ENCODE peak calls at places on chromosomes 12 and 14, in five cellular contexts. X, I, C, F and Q are unnamed samples.

GRCh38 chr12:55681142-55682077 is 26.3 kb downstream of the ITGA7 start:
- DNase-seq in X (no peak), C (no peak), F (peak), I (peak), Q (no peak)

GRCh38 chr14:22434030-22434429 is 155.0 kb downstream of the DAD1 start:
- DNase-seq in I (no peak), F (no peak), X (no peak), C (no peak), Q (no peak)

GRCh38 chr12:11209098-11209497 is 22.4 kb upstream of the TAS2R42 start:
- DNase-seq in X (no peak), F (no peak), I (no peak), C (no peak), Q (no peak)

GRCh38 chr14:99870617-99871016 is 77.4 kb downstream of the EML1 start:
- DNase-seq in C (no peak), I (no peak), F (no peak), X (no peak), Q (no peak)

GRCh38 chr12:100573499-100574261 is at the start of gene GAS2L3:
- DNase-seq in C (peak), I (peak), X (peak), F (no peak), Q (peak)

GRCh38 chr14:97802430-97802829 is 1005.2 kb downstream of the VRK1 start:
- DNase-seq in I (no peak), X (no peak), F (no peak), C (no peak), Q (no peak)

GRCh38 chr14:99595034-99595433 is 9.0 kb downstream of the CCDC85C start:
- DNase-seq in C (no peak), X (no peak), I (no peak), F (no peak), Q (no peak)

GRCh38 chr12:20140751-20141150 is 227.6 kb upstream of the PDE3A start:
- DNase-seq in X (no peak), C (no peak), I (no peak), F (no peak), Q (no peak)

GRCh38 chr14:74048291-74048690 is 29.1 kb downstream of the BBOF1 start:
- DNase-seq in X (no peak), C (no peak), F (peak), I (no peak), Q (peak)

GRCh38 chr14:100365741-100366140 is 42.6 kb downstream of the SLC25A47 start:
- DNase-seq in C (no peak), F (no peak), I (no peak), X (no peak), Q (no peak)

GRCh38 chr14:28678887-28679286 is 87.7 kb upstream of the FOXG1 start:
- DNase-seq in X (no peak), F (no peak), C (no peak), I (no peak), Q (no peak)

GRCh38 chr12:15276088-15276698 is 46.1 kb upstream of the PTPRO start:
- DNase-seq in X (no peak), I (no peak), C (peak), F (peak), Q (peak)

GRCh38 chr12:4717806-4718205 is 2.4 kb upstream of the GALNT8 start:
- DNase-seq in I (no peak), F (no peak), X (no peak), C (no peak), Q (no peak)

GRCh38 chr12:32846053-32846452 is 50.5 kb downstream of the PKP2 start:
- DNase-seq in I (no peak), F (no peak), C (no peak), X (no peak), Q (no peak)

GRCh38 chr12:120866143-120866542 is 38.0 kb downstream of the SPPL3 start:
- DNase-seq in C (no peak), I (no peak), X (no peak), F (no peak), Q (no peak)

GRCh38 chr12:111482464-111482863 is 76.7 kb downstream of the SH2B3 start:
- DNase-seq in F (peak), X (no peak), C (no peak), I (no peak), Q (no peak)

GRCh38 chr12:120538281-120539156 is 4.4 kb downstream of the RNF10 start:
- DNase-seq in X (no peak), F (peak), C (peak), I (peak), Q (peak)

GRCh38 chr14:78836777-78837176 is 666.6 kb downstream of the NRXN3 start:
- DNase-seq in X (no peak), I (peak), F (peak), C (peak), Q (peak)

GRCh38 chr14:77044776-77045569 is 16.5 kb upstream of the IRF2BPL start:
- DNase-seq in I (no peak), F (peak), X (peak), C (peak), Q (no peak)

GRCh38 chr12:62840311-62840710 is 94.6 kb downstream of the PPM1H start:
- DNase-seq in X (no peak), F (no peak), I (no peak), C (no peak), Q (no peak)

GRCh38 chr12:573226-573625 is 90.0 kb downstream of the NINJ2 start:
- DNase-seq in C (no peak), I (peak), X (no peak), F (no peak), Q (peak)

GRCh38 chr12:68482660-68483059 is 128.0 kb upstream of the RAP1B start:
- DNase-seq in X (no peak), F (no peak), C (no peak), I (no peak), Q (no peak)

GRCh38 chr14:47208434-47208833 is 467.0 kb downstream of the MDGA2 start:
- DNase-seq in C (no peak), X (no peak), F (no peak), I (no peak), Q (no peak)

DNA sequence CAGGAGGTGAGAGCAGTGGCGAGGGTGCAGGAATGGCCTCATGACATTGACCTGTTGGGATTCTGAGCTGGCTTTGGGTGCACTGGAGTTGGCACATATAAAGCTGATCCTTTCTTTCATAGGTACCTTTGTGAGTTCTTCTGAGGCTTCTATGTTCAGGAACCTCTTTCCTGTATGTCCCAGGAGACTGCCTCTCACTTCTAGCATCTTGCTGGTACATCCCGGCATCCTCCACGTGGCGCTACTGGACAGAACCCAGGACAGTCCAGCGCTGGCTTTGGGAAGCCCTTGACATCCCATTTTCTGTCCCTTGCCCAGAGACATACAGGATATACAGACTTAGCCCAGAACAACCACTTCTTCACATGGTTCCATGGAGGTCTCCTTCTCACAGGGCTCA is 44.4 kb upstream of the BATF start:
- DNase-seq in X (no peak), I (no peak), F (no peak), C (no peak), Q (no peak)
- TF ChIP-seq POLR2A in X (no peak), I (no peak), F (no peak), C (no peak), Q (no peak)

GRCh38 chr14:80575763-80576162 is 364.5 kb upstream of the DIO2 start:
- DNase-seq in C (no peak), X (no peak), I (no peak), F (no peak), Q (no peak)

GRCh38 chr14:80572666-80573065 is 361.4 kb upstream of the DIO2 start:
- DNase-seq in C (no peak), F (no peak), I (no peak), X (no peak), Q (no peak)

GRCh38 chr14:80577599-80577998 is 363.9 kb downstream of the CEP128 start:
- DNase-seq in C (no peak), F (no peak), X (no peak), I (no peak), Q (no peak)

GRCh38 chr14:80570930-80571298 is 359.6 kb upstream of the DIO2 start:
- DNase-seq in I (no peak), F (no peak), X (no peak), C (no peak), Q (no peak)

GRCh38 chr14:80576401-80576800 is 365.1 kb upstream of the DIO2 start:
- DNase-seq in I (no peak), X (no peak), F (no peak), C (no peak), Q (no peak)
- TF ChIP-seq POLR2A in I (no peak), X (no peak), F (no peak), C (no peak), Q (no peak)

GRCh38 chr14:104687601-104688504 is 1.6 kb upstream of the INF2 start:
- DNase-seq in F (peak), I (peak), C (peak), X (peak), Q (no peak)

GRCh38 chr14:104689620-104690265 is 325 bp downstream of the INF2 start:
- DNase-seq in C (no peak), F (peak), I (no peak), X (no peak), Q (no peak)

GRCh38 chr14:104688755-104689619 is at the start of gene INF2:
- DNase-seq in I (peak), C (peak), X (no peak), F (peak), Q (peak)

GRCh38 chr14:104686624-104687517 is 2.5 kb upstream of the INF2 start:
- DNase-seq in C (peak), X (no peak), F (no peak), I (peak), Q (no peak)

GRCh38 chr14:104688505-104688754 is 988 bp upstream of the INF2 start:
- DNase-seq in C (no peak), X (no peak), I (no peak), F (no peak), Q (no peak)
- TF ChIP-seq POLR2A in C (no peak), X (no peak), I (no peak), F (no peak), Q (no peak)

DNA sequence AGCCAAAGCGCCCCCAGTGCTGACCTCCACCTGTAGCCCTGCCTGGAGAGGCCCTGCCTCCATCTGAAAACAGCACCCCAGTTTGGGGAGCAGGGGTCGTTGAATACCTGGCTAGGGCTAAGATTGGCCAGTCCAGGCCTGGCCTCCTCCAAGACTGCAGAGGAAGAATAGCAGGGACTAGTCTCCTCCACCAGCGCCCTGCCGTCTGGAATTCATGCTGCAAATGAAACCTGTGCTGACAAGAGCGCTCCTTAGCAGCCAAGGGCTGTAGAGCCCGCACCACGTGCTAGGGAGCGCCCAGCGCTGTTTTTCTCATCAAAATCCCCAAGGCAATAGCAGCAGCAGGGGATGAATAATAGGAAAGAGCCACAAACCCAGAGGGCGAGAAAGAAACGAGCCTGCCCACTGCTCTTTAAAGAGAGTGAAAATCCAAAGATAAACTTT is 3.4 kb downstream of the COL2A1 start:
- DNase-seq in F (peak), I (no peak), C (no peak), X (no peak), Q (no peak)
- TF ChIP-seq POLR2A in F (no peak), I (no peak), C (no peak), X (no peak), Q (no peak)

DNA sequence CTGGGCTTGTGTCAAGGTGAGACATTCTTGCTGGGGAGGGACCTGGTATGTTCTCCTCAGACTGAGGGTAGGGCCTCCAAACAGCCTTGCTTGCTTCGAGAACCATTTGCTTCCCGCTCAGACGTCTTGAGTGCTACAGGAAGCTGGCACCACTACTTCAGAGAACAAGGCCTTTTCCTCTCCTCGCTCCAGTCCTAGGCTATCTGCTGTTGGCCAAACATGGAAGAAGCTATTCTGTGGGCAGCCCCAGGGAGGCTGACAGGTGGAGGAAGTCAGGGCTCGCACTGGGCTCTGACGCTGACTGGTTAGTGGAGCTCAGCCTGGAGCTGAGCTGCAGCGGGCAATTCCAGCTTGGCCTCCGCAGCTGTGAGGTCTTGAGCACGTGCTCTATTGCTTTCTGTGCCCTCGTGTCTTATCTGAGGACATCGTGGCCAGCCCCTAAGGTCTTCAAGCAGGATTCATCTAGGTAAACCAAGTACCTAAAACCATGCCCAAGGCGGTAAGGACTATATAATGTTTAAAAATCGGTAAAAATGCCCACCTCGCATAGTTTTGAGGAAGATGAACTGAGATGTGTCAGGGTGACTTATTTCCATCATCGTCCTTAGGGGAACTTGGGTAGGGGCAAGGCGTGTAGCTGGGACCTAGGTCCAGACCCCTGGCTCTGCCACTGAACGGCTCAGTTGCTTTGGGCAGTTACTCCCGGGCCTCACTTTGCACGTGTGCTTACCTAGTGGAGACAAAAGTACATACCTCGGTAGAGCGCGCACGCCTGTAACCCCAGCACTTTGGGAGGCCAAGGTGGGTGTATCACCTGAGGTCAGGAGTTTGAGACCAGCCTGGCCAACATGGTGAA is 4.3 kb downstream of the GAPDH start:
- DNase-seq in I (no peak), F (peak), X (no peak), C (no peak), Q (peak)
- TF ChIP-seq POLR2A in I (no peak), F (peak), X (no peak), C (no peak), Q (peak)

DNA sequence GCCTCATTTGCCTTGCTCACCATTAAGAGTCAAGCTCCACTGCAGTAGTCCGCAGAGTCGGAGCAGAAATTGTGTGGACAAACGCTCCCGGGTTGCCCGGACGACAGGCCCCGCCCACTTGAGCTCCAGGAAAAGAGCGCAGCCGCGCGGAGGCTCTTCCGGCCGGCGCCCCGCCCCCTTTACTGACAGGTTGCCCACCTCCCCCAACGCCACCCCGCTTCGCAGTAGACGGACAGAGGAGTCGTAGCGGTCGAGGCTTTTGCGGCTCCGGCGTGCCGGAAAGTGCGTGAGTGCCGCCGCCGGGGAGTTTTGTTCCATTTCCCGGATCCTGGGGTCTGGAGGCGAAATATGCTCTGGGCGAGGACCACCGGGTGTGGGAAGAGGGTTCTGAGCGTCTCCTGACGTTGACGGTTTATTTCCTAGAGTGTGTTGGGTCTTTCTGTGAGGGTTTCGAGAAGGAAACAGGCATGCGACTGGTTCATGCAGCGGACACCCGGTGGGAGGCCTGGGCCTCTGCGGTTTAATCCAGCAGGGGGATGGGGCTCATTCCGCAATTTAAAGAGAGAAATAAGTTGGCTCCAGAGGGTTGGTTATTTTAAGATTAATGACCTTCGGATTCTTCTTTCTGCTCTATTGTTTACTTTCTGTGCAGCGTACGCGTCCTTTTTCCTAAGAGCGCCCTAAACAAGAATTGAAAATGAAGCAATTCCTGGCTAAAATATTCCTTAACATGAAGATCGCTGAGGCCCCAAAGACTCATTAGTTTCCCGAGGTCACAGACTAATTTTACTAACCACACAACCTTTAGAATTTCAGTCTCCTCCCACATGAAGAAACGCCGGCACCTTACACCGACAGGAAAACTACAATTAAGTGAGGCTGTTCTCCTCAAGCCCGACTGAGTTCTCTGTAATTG is at the start of the genes DNAI7 and ETFRF1:
- DNase-seq in F (peak), C (peak), X (peak), I (peak), Q (peak)
- TF ChIP-seq POLR2A in F (peak), C (peak), X (peak), I (no peak), Q (peak)

GRCh38 chr12:118052324-118053070 is 8.5 kb downstream of the WSB2 start:
- DNase-seq in X (peak), C (peak), I (peak), F (peak), Q (no peak)
- TF ChIP-seq POLR2A in X (no peak), C (no peak), I (no peak), F (no peak), Q (no peak)